ENCODE peak calls at places on chromosomes 13 and 19, in four cellular contexts. F, Q, N and Y are unnamed samples.

GRCh38 chr19:57319869-57320179 is 448 bp upstream of the ZNF543 start:
- DNase-seq in F (no peak), N (no peak), Q (no peak), Y (no peak)

GRCh38 chr19:53102701-53103140 is 501 bp downstream of the ZNF160 start:
- DNase-seq in Q (peak), N (peak), F (peak), Y (peak)

GRCh38 chr19:38736413-38737280 is 7.6 kb downstream of the CAPN12 start:
- DNase-seq in Q (peak), N (no peak), F (peak), Y (no peak)

GRCh38 chr13:59425211-59425721 is 738.5 kb downstream of the DIAPH3 start:
- DNase-seq in N (peak), Q (no peak), F (no peak), Y (no peak)

GRCh38 chr19:55069137-55069858 is 6.3 kb upstream of the RDH13 start:
- DNase-seq in F (no peak), N (peak), Q (no peak), Y (no peak)

GRCh38 chr13:98141509-98141908 is 1.4 kb upstream of the FARP1 start:
- DNase-seq in N (no peak), F (no peak), Q (no peak), Y (no peak)

GRCh38 chr13:20772401-20773131 is 1.2 kb downstream of the EEF1AKMT1 start:
- DNase-seq in N (no peak), Q (no peak), F (no peak), Y (no peak)

GRCh38 chr13:40564342-40564997 is 102.0 kb downstream of the FOXO1 start:
- DNase-seq in F (no peak), N (no peak), Q (no peak), Y (peak)

GRCh38 chr13:84430015-84430414 is 547.7 kb upstream of the SLITRK1 start:
- DNase-seq in N (peak), F (no peak), Q (no peak), Y (no peak)

GRCh38 chr19:928471-929259 is 2.8 kb downstream of the ARID3A start:
- DNase-seq in F (no peak), N (no peak), Q (no peak), Y (no peak)

GRCh38 chr19:8451885-8452284 is 7.1 kb downstream of the HNRNPM start:
- DNase-seq in F (no peak), N (peak), Q (no peak), Y (peak)

GRCh38 chr19:13794388-13794751 is 873 bp upstream of the ZSWIM4 start:
- DNase-seq in Q (no peak), N (peak), F (no peak), Y (peak)

GRCh38 chr13:112903071-112903577 is 65.9 kb upstream of the MCF2L start:
- DNase-seq in F (no peak), Q (no peak), N (no peak), Y (no peak)

GRCh38 chr13:78829821-78830220 is 170.9 kb upstream of the OBI1 start:
- DNase-seq in F (no peak), Q (no peak), N (no peak), Y (no peak)